ENCODE peak calls at places on chromosomes 11 and 22, in ten cellular contexts. N is ovary, I is adrenal gland, T is heart left ventricle, Z is body of pancreas, M is suprapubic skin, Q is tibial nerve, X is IMR-90, H is sigmoid colon, E is H1. W is an unnamed sample.

GRCh38 chr22:23404689-23405365 is 175.3 kb downstream of the IGLL1 start:
- DNase-seq in H (peak; percentile 58), Q (no peak), N (no peak), I (no peak), T (no peak), E (no peak), Z (peak; percentile 38), X (peak; percentile 40), M (peak; percentile 53), W (peak; percentile 63)

GRCh38 chr22:32542332-32543019 is 67.9 kb downstream of the FBXO7 start:
- DNase-seq in X (no peak), Q (peak; percentile 40), I (no peak), N (no peak), E (no peak), M (no peak), H (peak; percentile 91), Z (peak; percentile 38), T (peak; percentile 85), W (no peak)

GRCh38 chr11:103959279-103959930 is 77.0 kb upstream of the DDI1 start:
- DNase-seq in M (no peak), X (peak; percentile 79), Q (no peak), H (no peak), I (no peak), N (no peak), E (no peak), Z (no peak), T (no peak), W (no peak)

GRCh38 chr11:66969584-66970205 is 5.4 kb upstream of the C11orf86 start:
- DNase-seq in Q (no peak), N (no peak), I (no peak), T (no peak), X (peak; percentile 87), H (no peak), M (no peak), E (no peak), Z (no peak), W (no peak)

GRCh38 chr22:30015846-30016245 is 64.4 kb upstream of the HORMAD2 start:
- DNase-seq in M (no peak), I (no peak), N (no peak), Z (no peak), T (no peak), Q (no peak), E (no peak), H (no peak), X (peak; percentile 95), W (no peak)

GRCh38 chr11:7383406-7383805 is 101.9 kb upstream of the OLFML1 start:
- DNase-seq in M (no peak), X (no peak), H (no peak), Z (no peak), I (no peak), T (no peak), Q (no peak), E (no peak), N (no peak), W (no peak)

GRCh38 chr22:20193761-20194494 is 43.1 kb upstream of the CCDC188 start:
- DNase-seq in H (no peak), M (no peak), E (no peak), Z (no peak), Q (no peak), T (no peak), X (no peak), I (no peak), N (no peak), W (no peak)

GRCh38 chr11:105100206-105100605 is 39.4 kb downstream of the CARD18 start:
- DNase-seq in M (no peak), Z (no peak), Q (no peak), I (no peak), N (no peak), X (no peak), H (no peak), T (no peak), E (no peak), W (no peak)

GRCh38 chr22:29202231-29203192 is 3.2 kb upstream of the EMID1 start:
- DNase-seq in Z (no peak), H (no peak), T (peak; percentile 59), M (no peak), I (no peak), X (peak; percentile 55), N (no peak), Q (peak; percentile 21), E (no peak), W (peak; percentile 49)

GRCh38 chr11:78860720-78861422 is 286.2 kb upstream of the NARS2 start:
- DNase-seq in T (peak; percentile 32), M (no peak), N (no peak), X (peak; percentile 35), Z (no peak), Q (no peak), H (no peak), E (no peak), I (no peak), W (no peak)

GRCh38 chr11:808427-809286 is 1.1 kb upstream of the RPLP2 start:
- DNase-seq in Z (no peak), N (no peak), Q (no peak), X (no peak), I (no peak), M (peak; percentile 93), H (peak; percentile 93), E (no peak), T (no peak), W (no peak)

GRCh38 chr11:71181566-71181965 is 70.8 kb downstream of the SHANK2 start:
- DNase-seq in T (no peak), M (no peak), H (peak; percentile 6), X (no peak), N (no peak), E (no peak), Z (no peak), Q (no peak), I (no peak), W (peak; percentile 36)

GRCh38 chr11:131498631-131499053 is 128.2 kb downstream of the NTM start:
- DNase-seq in M (no peak), E (no peak), X (no peak), H (no peak), Q (no peak), N (no peak), Z (no peak), T (no peak), I (no peak), W (no peak)

GRCh38 chr11:39374963-39375698 is 2084.3 kb downstream of the LRRC4C start:
- DNase-seq in X (peak; percentile 2), E (no peak), Z (no peak), M (no peak), I (no peak), H (no peak), Q (no peak), T (no peak), N (no peak), W (no peak)

GRCh38 chr11:24521586-24521985 is 24.7 kb downstream of the LUZP2 start:
- DNase-seq in M (no peak), I (no peak), H (no peak), N (no peak), Z (no peak), X (no peak), Q (no peak), T (no peak), E (no peak), W (no peak)

GRCh38 chr11:47468598-47469214 is 19.8 kb upstream of the RAPSN start:
- DNase-seq in X (peak; percentile 26), Q (peak; percentile 33), I (no peak), N (no peak), Z (no peak), H (no peak), E (no peak), T (no peak), M (no peak), W (no peak)
- H3K4me1 ChIP-seq in X (peaks cover 12% of the 10 kb centered on the region), Q (peaks cover 22% of the 10 kb centered on the region), I (peaks cover 17% of the 10 kb centered on the region), N (peaks cover 12% of the 10 kb centered on the region), Z (peaks cover 21% of the 10 kb centered on the region), H (no peaks in the 10 kb centered on the region), E (peaks cover 37% of the 10 kb centered on the region), T (peaks cover 34% of the 10 kb centered on the region), M (peaks cover 33% of the 10 kb centered on the region), W (no peaks in the 10 kb centered on the region)

GRCh38 chr11:43944761-43945311 is 2.4 kb downstream of the C11orf96 start:
- DNase-seq in Q (peak; percentile 75), M (peak; percentile 76), Z (peak; percentile 63), I (peak; percentile 90), H (peak; percentile 86), N (peak; percentile 90), T (peak; percentile 80), E (no peak), X (peak; percentile 27), W (peak; percentile 50)
- TF ChIP-seq CTCF in Q (peak; percentile 86), M (peak; percentile 54), Z (peak; percentile 60), I (peak; percentile 74), H (peak; percentile 53), N (peak; percentile 67), T (peak; percentile 72), E (peak; percentile 78), X (peak; percentile 69), W (peak; percentile 66)

GRCh38 chr11:2259466-2259830 is 10.9 kb downstream of the ASCL2 start:
- DNase-seq in Z (peak; percentile 7), I (no peak), T (no peak), X (no peak), Q (no peak), H (peak; percentile 50), M (peak; percentile 47), E (no peak), N (no peak), W (no peak)

GRCh38 chr11:2259897-2260451 is 10.4 kb downstream of the ASCL2 start:
- DNase-seq in Q (no peak), T (no peak), Z (peak; percentile 10), I (no peak), E (no peak), X (no peak), N (no peak), M (no peak), H (peak; percentile 50), W (no peak)

GRCh38 chr11:2258501-2259465 is 11.6 kb downstream of the ASCL2 start:
- DNase-seq in X (no peak), Q (no peak), Z (peak; percentile 8), I (no peak), T (no peak), H (peak; percentile 50), M (peak; percentile 59), E (no peak), N (no peak), W (peak; percentile 36)

GRCh38 chr11:2256293-2256913 is 14.0 kb downstream of the ASCL2 start:
- DNase-seq in Q (no peak), Z (no peak), N (no peak), M (peak; percentile 40), E (no peak), H (no peak), T (no peak), X (no peak), I (no peak), W (no peak)

GRCh38 chr11:2257023-2257700 is 13.2 kb downstream of the ASCL2 start:
- DNase-seq in E (no peak), I (no peak), M (peak; percentile 77), Z (peak; percentile 22), X (no peak), Q (no peak), H (no peak), N (no peak), T (no peak), W (no peak)
- TF ChIP-seq POLR2A in E (no peak), I (no peak), M (no peak), Z (no peak), X (no peak), Q (no peak), H (no peak), N (no peak), T (no peak), W (no peak)

GRCh38 chr11:134730596-134731538 is 318.8 kb upstream of the B3GAT1 start:
- DNase-seq in M (no peak), N (no peak), H (no peak), T (no peak), E (no peak), X (no peak), Q (no peak), Z (no peak), I (no peak), W (no peak)
- H3K4me1 ChIP-seq in M (peaks cover 11% of the 10 kb centered on the region), N (no peaks in the 10 kb centered on the region), H (no peaks in the 10 kb centered on the region), T (no peaks in the 10 kb centered on the region), E (peaks cover 12% of the 10 kb centered on the region), X (no peaks in the 10 kb centered on the region), Q (no peaks in the 10 kb centered on the region), Z (peaks cover 3% of the 10 kb centered on the region), I (no peaks in the 10 kb centered on the region), W (no peaks in the 10 kb centered on the region)

W was measured in Peyer's patch.